ENCODE peak calls at places on chromosomes 6 and 20, in five cellular contexts. R, Z, G, H and X are unnamed samples.

GRCh38 chr20:64000906-64001305 is 20.0 kb downstream of the PRPF6 start:
- DNase-seq in H (no peak), Z (no peak), R (no peak), G (no peak), X (no peak)

GRCh38 chr6:86586195-86586594 is 351.1 kb upstream of the HTR1E start:
- DNase-seq in Z (no peak), H (no peak), G (no peak), R (no peak), X (no peak)

GRCh38 chr6:3850451-3851203 is 1.5 kb downstream of the FAM50B start:
- DNase-seq in R (no peak), H (no peak), Z (peak; percentile 33), G (no peak), X (peak; percentile 61)

GRCh38 chr20:62320581-62321354 is 18.0 kb downstream of the ADRM1 start:
- DNase-seq in Z (no peak), R (no peak), H (peak; percentile 10), G (no peak), X (no peak)

GRCh38 chr20:62364911-62365736 is 2.0 kb downstream of the LAMA5 start:
- DNase-seq in G (no peak), R (no peak), Z (no peak), H (no peak), X (no peak)

GRCh38 chr6:138440296-138440695 is 36.3 kb downstream of the HEBP2 start:
- DNase-seq in R (no peak), G (no peak), Z (no peak), H (no peak), X (no peak)

GRCh38 chr20:4192378-4193048 is 177.2 kb upstream of the RNF24 start:
- DNase-seq in H (no peak), G (no peak), Z (no peak), R (no peak), X (no peak)

GRCh38 chr20:40689943-40690835 is 1.2 kb upstream of the MAFB start:
- DNase-seq in Z (peak; percentile 27), G (peak; percentile 81), R (peak; percentile 92), H (peak; percentile 51), X (peak; percentile 90)

GRCh38 chr6:52087498-52087999 is at the start of gene PKHD1:
- DNase-seq in H (peak; percentile 34), R (no peak), G (no peak), Z (no peak), X (peak; percentile 13)

GRCh38 chr6:33744001-33744848 is 2.5 kb downstream of the IP6K3 start:
- DNase-seq in Z (peak; percentile 33), H (peak; percentile 42), G (peak; percentile 85), R (peak; percentile 77), X (peak; percentile 89)

GRCh38 chr6:50851269-50851847 is 32.7 kb downstream of the TFAP2B start:
- DNase-seq in H (no peak), Z (no peak), R (no peak), G (no peak), X (no peak)

GRCh38 chr20:39880890-39881289 is 808.1 kb downstream of the MAFB start:
- DNase-seq in Z (peak; percentile 10), H (no peak), G (no peak), R (no peak), X (no peak)

GRCh38 chr6:132392792-132393191 is 8.5 kb downstream of the MOXD1 start:
- DNase-seq in R (no peak), Z (no peak), G (peak; percentile 41), H (peak; percentile 51), X (no peak)

GRCh38 chr20:15144911-15145310 is 807.5 kb upstream of the FLRT3 start:
- DNase-seq in G (no peak), R (no peak), H (no peak), Z (no peak), X (no peak)

GRCh38 chr6:84739866-84740208 is 24.6 kb downstream of the TBX18 start:
- DNase-seq in G (no peak), R (no peak), H (no peak), Z (no peak), X (no peak)

GRCh38 chr20:58627212-58628072 is 23.6 kb upstream of the STX16 start:
- DNase-seq in R (no peak), Z (no peak), G (no peak), H (no peak), X (no peak)

GRCh38 chr6:147675281-147675680 is 166.8 kb downstream of the SAMD5 start:
- DNase-seq in R (no peak), G (no peak), Z (no peak), H (no peak), X (no peak)

GRCh38 chr6:17879224-17879623 is 108.2 kb downstream of the KIF13A start:
- DNase-seq in G (no peak), R (no peak), Z (no peak), H (no peak), X (no peak)

GRCh38 chr6:63839485-63839884 is 203.9 kb downstream of the PHF3 start:
- DNase-seq in H (no peak), R (no peak), Z (no peak), G (no peak), X (no peak)

GRCh38 chr20:59850018-59850641 is 83.3 kb downstream of the SYCP2 start:
- DNase-seq in Z (no peak), R (no peak), G (no peak), H (peak; percentile 28), X (peak; percentile 41)

GRCh38 chr20:3667434-3668037 is 4.3 kb upstream of the GFRA4 start:
- DNase-seq in R (no peak), H (no peak), Z (no peak), G (no peak), X (no peak)

GRCh38 chr6:163490826-163491577 is 76.5 kb downstream of the QKI start:
- DNase-seq in R (peak; percentile 64), Z (no peak), G (no peak), H (no peak), X (no peak)

GRCh38 chr6:71294121-71294523 is 5.5 kb downstream of the OGFRL1 start:
- DNase-seq in H (no peak), Z (no peak), R (no peak), G (no peak), X (no peak)

GRCh38 chr20:764255-764654 is 4.0 kb downstream of the SLC52A3 start:
- DNase-seq in R (no peak), H (no peak), G (no peak), Z (no peak), X (no peak)

GRCh38 chr6:14458669-14459266 is 341.2 kb downstream of the CD83 start:
- DNase-seq in R (no peak), H (no peak), Z (no peak), G (no peak), X (no peak)

GRCh38 chr6:139603554-139603953 is 229.1 kb upstream of the CITED2 start:
- DNase-seq in Z (no peak), G (no peak), R (no peak), H (no peak), X (no peak)

GRCh38 chr6:3835055-3835731 is 14.0 kb upstream of the FAM50B start:
- DNase-seq in R (peak; percentile 75), Z (no peak), H (no peak), G (no peak), X (no peak)

GRCh38 chr6:38510205-38510604 is 129.5 kb downstream of the BTBD9 start:
- DNase-seq in R (no peak), G (no peak), H (no peak), Z (no peak), X (no peak)

GRCh38 chr20:19122395-19122794 is 90.0 kb upstream of the SLC24A3 start:
- DNase-seq in G (no peak), R (no peak), H (no peak), Z (no peak), X (no peak)

GRCh38 chr6:33785766-33786165 is 3.2 kb downstream of the LEMD2 start:
- DNase-seq in G (no peak), H (no peak), R (no peak), Z (no peak), X (no peak)

GRCh38 chr6:73169111-73169510 is 56.2 kb downstream of the KHDC1L start:
- DNase-seq in R (no peak), H (no peak), G (no peak), Z (no peak), X (no peak)

GRCh38 chr6:127897437-127897836 is 3.4 kb downstream of the THEMIS start:
- DNase-seq in R (no peak), H (no peak), Z (no peak), G (no peak), X (no peak)

GRCh38 chr20:56392282-56393132 is at the start of gene CSTF1:
- DNase-seq in H (peak; percentile 99), R (peak; percentile 97), Z (peak; percentile 99), G (peak; percentile 97), X (peak; percentile 98)
- TF ChIP-seq CTCF in H (no peak), R (no peak), Z (no peak), G (no peak), X (no peak)

GRCh38 chr6:68196645-68197044 is 438.4 kb upstream of the ADGRB3 start:
- DNase-seq in Z (peak; percentile 21), G (no peak), R (no peak), H (no peak), X (no peak)
- TF ChIP-seq CTCF in Z (peak; percentile 51), G (no peak), R (no peak), H (no peak), X (peak; percentile 53)

DNA sequence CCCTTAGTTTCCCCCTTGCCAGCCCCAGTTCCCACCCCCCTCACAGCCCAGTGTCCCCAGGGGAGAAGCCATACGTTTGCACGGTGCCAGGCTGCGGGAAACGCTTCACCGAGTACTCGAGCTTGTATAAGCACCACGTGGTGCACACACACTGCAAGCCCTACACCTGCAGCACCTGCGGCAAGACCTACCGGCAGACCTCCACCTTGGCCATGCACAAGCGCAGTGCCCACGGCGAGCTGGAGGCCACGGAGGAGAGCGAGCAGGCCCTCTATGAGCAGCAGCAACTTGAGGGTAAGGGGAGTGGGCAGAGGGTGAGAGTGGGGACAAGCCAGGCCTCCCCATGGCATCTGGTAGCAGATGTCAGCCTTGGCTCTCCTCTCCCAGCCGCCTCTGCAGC is 5.1 kb upstream of the DEF6 start:
- DNase-seq in Z (no peak), H (no peak), G (no peak), R (no peak), X (no peak)
- TF ChIP-seq CTCF in Z (no peak), H (no peak), G (no peak), R (no peak), X (no peak)

DNA sequence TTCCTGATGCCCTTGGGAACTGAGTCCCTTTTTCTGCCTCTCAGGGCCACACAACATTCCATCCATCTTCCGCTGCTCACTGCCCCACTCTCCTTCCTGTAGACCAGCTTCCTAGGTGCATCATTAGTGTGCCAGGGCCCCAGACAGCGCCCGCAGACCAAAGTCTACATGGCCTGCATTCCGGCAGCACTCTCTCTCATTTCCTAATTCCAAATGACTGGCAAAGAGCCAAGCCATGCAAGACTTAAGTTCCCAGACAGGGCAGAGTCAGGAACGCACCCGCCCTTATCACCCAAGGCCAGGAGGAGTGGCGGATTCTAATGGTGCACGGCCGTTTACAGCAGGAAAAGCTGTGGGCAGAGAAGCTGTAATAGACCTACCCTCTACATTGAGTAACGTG is 159.8 kb upstream of the ARID1B start:
- DNase-seq in R (no peak), Z (no peak), H (no peak), G (no peak), X (no peak)
- TF ChIP-seq CTCF in R (no peak), Z (no peak), H (no peak), G (no peak), X (no peak)